ENCODE peak calls at places on chromosomes 6 and 20, in six cellular contexts. One of them, this sample, is unnamed.

GRCh38 chr6:26054937-26055669 is 32.1 kb upstream of the HFE start:
- DNase-seq in adrenal gland: peak
- DNase-seq in HCT116: peak
- DNase-seq in endodermal cell: peak
- DNase-seq in AG09309: peak
- DNase-seq in AG04450: peak
- DNase-seq in this sample: peak

GRCh38 chr20:12057778-12058177 is 140.1 kb downstream of the BTBD3 start:
- DNase-seq in AG04450: no peak
- DNase-seq in HCT116: no peak
- DNase-seq in AG09309: no peak
- DNase-seq in endodermal cell: peak
- DNase-seq in adrenal gland: no peak
- DNase-seq in this sample: no peak

GRCh38 chr6:34914358-34914757 is 25.3 kb downstream of the ANKS1A start:
- DNase-seq in adrenal gland: no peak
- DNase-seq in AG04450: no peak
- DNase-seq in AG09309: no peak
- DNase-seq in endodermal cell: no peak
- DNase-seq in HCT116: no peak
- DNase-seq in this sample: no peak

GRCh38 chr20:41249371-41249770 is 68.2 kb downstream of the ZHX3 start:
- DNase-seq in AG04450: peak
- DNase-seq in AG09309: peak
- DNase-seq in endodermal cell: no peak
- DNase-seq in adrenal gland: peak
- DNase-seq in HCT116: no peak
- DNase-seq in this sample: peak

GRCh38 chr20:22430746-22431168 is 153.6 kb downstream of the FOXA2 start:
- DNase-seq in AG04450: no peak
- DNase-seq in AG09309: no peak
- DNase-seq in adrenal gland: no peak
- DNase-seq in endodermal cell: no peak
- DNase-seq in HCT116: no peak
- DNase-seq in this sample: no peak

GRCh38 chr6:149852180-149852579 is 12.0 kb downstream of the LRP11 start:
- DNase-seq in AG09309: no peak
- DNase-seq in AG04450: no peak
- DNase-seq in HCT116: no peak
- DNase-seq in adrenal gland: no peak
- DNase-seq in endodermal cell: no peak
- DNase-seq in this sample: no peak

GRCh38 chr6:15431762-15432495 is 186.1 kb downstream of the JARID2 start:
- DNase-seq in HCT116: no peak
- DNase-seq in AG09309: no peak
- DNase-seq in adrenal gland: no peak
- DNase-seq in endodermal cell: peak
- DNase-seq in AG04450: no peak
- DNase-seq in this sample: no peak

GRCh38 chr6:156943167-156943566 is 166.0 kb downstream of the ARID1B start:
- DNase-seq in endodermal cell: no peak
- DNase-seq in AG09309: no peak
- DNase-seq in HCT116: no peak
- DNase-seq in AG04450: no peak
- DNase-seq in adrenal gland: no peak
- DNase-seq in this sample: no peak

GRCh38 chr6:116073765-116074450 is 13.2 kb upstream of the FRK start:
- DNase-seq in HCT116: no peak
- DNase-seq in endodermal cell: no peak
- DNase-seq in AG09309: no peak
- DNase-seq in AG04450: peak
- DNase-seq in adrenal gland: no peak
- DNase-seq in this sample: peak

GRCh38 chr6:150848400-150848799 is 17.1 kb upstream of the MTHFD1L start:
- DNase-seq in HCT116: no peak
- DNase-seq in endodermal cell: no peak
- DNase-seq in AG09309: no peak
- DNase-seq in adrenal gland: no peak
- DNase-seq in AG04450: no peak
- DNase-seq in this sample: no peak

GRCh38 chr6:87093199-87093598 is 1.7 kb downstream of the CGA start:
- DNase-seq in HCT116: no peak
- DNase-seq in endodermal cell: no peak
- DNase-seq in adrenal gland: no peak
- DNase-seq in AG04450: no peak
- DNase-seq in AG09309: no peak
- DNase-seq in this sample: no peak

GRCh38 chr6:125791151-125791819 is 525 bp downstream of the NCOA7 start:
- DNase-seq in AG09309: no peak
- DNase-seq in HCT116: no peak
- DNase-seq in endodermal cell: peak
- DNase-seq in adrenal gland: peak
- DNase-seq in AG04450: no peak
- DNase-seq in this sample: no peak

GRCh38 chr20:10185741-10186558 is 32.7 kb upstream of the SNAP25 start:
- DNase-seq in HCT116: no peak
- DNase-seq in adrenal gland: no peak
- DNase-seq in AG04450: no peak
- DNase-seq in endodermal cell: no peak
- DNase-seq in AG09309: no peak
- DNase-seq in this sample: no peak

GRCh38 chr6:105068407-105068806 is 111.4 kb downstream of the POPDC3 start:
- DNase-seq in endodermal cell: no peak
- DNase-seq in HCT116: no peak
- DNase-seq in AG09309: no peak
- DNase-seq in AG04450: no peak
- DNase-seq in adrenal gland: no peak
- DNase-seq in this sample: no peak

GRCh38 chr6:117502580-117502979 is 20.1 kb downstream of the DCBLD1 start:
- DNase-seq in HCT116: no peak
- DNase-seq in AG04450: no peak
- DNase-seq in AG09309: no peak
- DNase-seq in adrenal gland: no peak
- DNase-seq in endodermal cell: no peak
- DNase-seq in this sample: no peak

GRCh38 chr6:79413562-79414002 is 123.6 kb downstream of the LCA5 start:
- DNase-seq in adrenal gland: no peak
- DNase-seq in endodermal cell: no peak
- DNase-seq in AG04450: peak
- DNase-seq in HCT116: no peak
- DNase-seq in AG09309: no peak
- DNase-seq in this sample: no peak

GRCh38 chr6:33692760-33693158 is 18.7 kb downstream of the UQCC2 start:
- DNase-seq in adrenal gland: peak
- DNase-seq in endodermal cell: no peak
- DNase-seq in HCT116: no peak
- DNase-seq in AG04450: no peak
- DNase-seq in AG09309: no peak
- DNase-seq in this sample: no peak

GRCh38 chr20:50151034-50151743 is 2.3 kb downstream of the PEDS1 start:
- DNase-seq in HCT116: no peak
- DNase-seq in AG04450: no peak
- DNase-seq in endodermal cell: no peak
- DNase-seq in adrenal gland: no peak
- DNase-seq in AG09309: no peak
- DNase-seq in this sample: no peak

GRCh38 chr6:161880070-161880469 is 606.2 kb upstream of the AGPAT4 start:
- DNase-seq in HCT116: no peak
- DNase-seq in AG04450: no peak
- DNase-seq in AG09309: no peak
- DNase-seq in adrenal gland: no peak
- DNase-seq in endodermal cell: no peak
- DNase-seq in this sample: no peak

GRCh38 chr6:161870236-161870901 is 596.5 kb upstream of the AGPAT4 start:
- DNase-seq in adrenal gland: no peak
- DNase-seq in AG04450: no peak
- DNase-seq in AG09309: no peak
- DNase-seq in endodermal cell: no peak
- DNase-seq in HCT116: no peak
- DNase-seq in this sample: no peak

GRCh38 chr6:161882196-161882595 is 608.3 kb upstream of the AGPAT4 start:
- DNase-seq in adrenal gland: no peak
- DNase-seq in HCT116: no peak
- DNase-seq in AG04450: no peak
- DNase-seq in endodermal cell: no peak
- DNase-seq in AG09309: no peak
- DNase-seq in this sample: no peak

DNA sequence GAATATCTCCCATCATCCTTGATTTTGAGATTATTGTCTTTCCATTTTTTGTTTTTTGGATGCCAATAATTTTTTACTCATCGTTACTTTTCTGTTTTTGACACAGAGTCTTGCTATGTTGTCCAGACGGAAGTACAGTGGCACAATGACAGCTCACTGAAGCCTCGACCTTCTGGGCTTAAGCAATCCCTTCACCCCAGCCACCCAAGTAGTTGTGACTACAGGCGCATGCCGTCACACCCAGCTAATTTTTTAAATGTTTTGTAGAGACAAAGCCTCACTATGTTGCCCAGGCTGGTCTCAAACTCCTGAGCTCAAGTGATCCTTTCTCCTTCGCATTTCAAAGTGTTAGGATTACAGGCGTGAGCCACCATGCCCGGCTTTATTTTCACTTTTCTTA is 602.4 kb upstream of the AGPAT4 start:
- DNase-seq in adrenal gland: no peak
- DNase-seq in endodermal cell: no peak
- DNase-seq in HCT116: no peak
- DNase-seq in AG09309: no peak
- DNase-seq in AG04450: no peak
- DNase-seq in this sample: no peak
- H3K4me3 ChIP-seq in adrenal gland: no peak
- H3K4me3 ChIP-seq in endodermal cell: no peak
- H3K4me3 ChIP-seq in HCT116: no peak
- H3K4me3 ChIP-seq in AG09309: no peak
- H3K4me3 ChIP-seq in AG04450: no peak
- H3K4me3 ChIP-seq in this sample: no peak

GRCh38 chr6:159109391-159109790 is 59.8 kb upstream of the FNDC1 start:
- DNase-seq in HCT116: no peak
- DNase-seq in endodermal cell: peak
- DNase-seq in AG04450: no peak
- DNase-seq in AG09309: no peak
- DNase-seq in adrenal gland: peak
- DNase-seq in this sample: no peak

GRCh38 chr6:159108438-159108985 is 60.7 kb upstream of the FNDC1 start:
- DNase-seq in endodermal cell: peak
- DNase-seq in AG09309: no peak
- DNase-seq in adrenal gland: peak
- DNase-seq in AG04450: no peak
- DNase-seq in HCT116: no peak
- DNase-seq in this sample: no peak

GRCh38 chr6:159105716-159106115 is 60.9 kb upstream of the TAGAP start:
- DNase-seq in AG09309: no peak
- DNase-seq in adrenal gland: no peak
- DNase-seq in HCT116: no peak
- DNase-seq in endodermal cell: no peak
- DNase-seq in AG04450: no peak
- DNase-seq in this sample: no peak

GRCh38 chr6:159106627-159107241 is 61.9 kb upstream of the TAGAP start:
- DNase-seq in HCT116: peak
- DNase-seq in endodermal cell: peak
- DNase-seq in AG04450: no peak
- DNase-seq in AG09309: peak
- DNase-seq in adrenal gland: peak
- DNase-seq in this sample: no peak

GRCh38 chr6:159107451-159108260 is 61.5 kb upstream of the FNDC1 start:
- DNase-seq in AG09309: no peak
- DNase-seq in adrenal gland: peak
- DNase-seq in HCT116: no peak
- DNase-seq in AG04450: no peak
- DNase-seq in endodermal cell: peak
- DNase-seq in this sample: no peak
- H3K4me3 ChIP-seq in AG09309: no peak
- H3K4me3 ChIP-seq in adrenal gland: no peak
- H3K4me3 ChIP-seq in HCT116: no peak
- H3K4me3 ChIP-seq in AG04450: no peak
- H3K4me3 ChIP-seq in endodermal cell: no peak
- H3K4me3 ChIP-seq in this sample: no peak

DNA sequence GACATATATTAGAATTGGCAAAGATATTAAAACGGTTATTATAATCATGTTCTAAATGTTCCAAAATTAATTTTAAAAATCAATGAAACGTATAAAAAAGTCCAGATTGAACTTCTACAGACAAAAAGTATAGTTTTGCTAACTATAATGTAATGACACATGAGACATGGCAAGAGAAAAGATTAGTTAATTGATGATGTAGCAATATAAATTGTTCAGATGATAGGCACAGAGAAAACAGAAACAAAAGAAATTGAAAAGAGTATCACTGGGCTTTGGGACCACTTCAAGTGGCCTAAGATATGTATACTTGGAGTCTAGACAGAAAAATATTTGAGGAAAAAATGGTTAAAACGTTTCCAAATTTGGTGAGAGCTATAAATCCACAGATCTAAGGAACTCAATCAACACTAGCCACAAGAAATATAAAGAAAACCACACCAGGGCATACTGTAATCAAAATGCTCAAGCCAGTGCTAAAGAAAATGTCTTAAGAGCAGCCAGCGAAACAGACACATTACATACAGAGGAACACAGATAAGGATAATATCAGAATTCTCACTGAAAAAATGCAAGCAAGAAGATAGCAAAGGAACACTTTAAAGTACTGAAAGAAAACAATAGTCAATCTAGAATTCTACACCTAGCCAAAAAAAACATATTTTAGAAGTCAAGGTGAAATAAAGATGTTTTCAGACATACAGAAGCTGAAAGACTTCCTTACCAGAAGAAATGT is 172.6 kb upstream of the FOXQ1 start:
- DNase-seq in HCT116: no peak
- DNase-seq in endodermal cell: no peak
- DNase-seq in adrenal gland: no peak
- DNase-seq in AG04450: no peak
- DNase-seq in AG09309: no peak
- DNase-seq in this sample: no peak
- H3K4me3 ChIP-seq in HCT116: no peak
- H3K4me3 ChIP-seq in endodermal cell: no peak
- H3K4me3 ChIP-seq in adrenal gland: no peak
- H3K4me3 ChIP-seq in AG04450: no peak
- H3K4me3 ChIP-seq in AG09309: no peak
- H3K4me3 ChIP-seq in this sample: no peak

GRCh38 chr6:28446818-28447511 is 3.7 kb upstream of the ZSCAN23 start:
- DNase-seq in HCT116: no peak
- DNase-seq in AG04450: no peak
- DNase-seq in endodermal cell: peak
- DNase-seq in adrenal gland: no peak
- DNase-seq in AG09309: no peak
- DNase-seq in this sample: no peak
- H3K4me3 ChIP-seq in HCT116: no peak
- H3K4me3 ChIP-seq in AG04450: peak
- H3K4me3 ChIP-seq in endodermal cell: peak
- H3K4me3 ChIP-seq in adrenal gland: peak
- H3K4me3 ChIP-seq in AG09309: peak
- H3K4me3 ChIP-seq in this sample: peak